ENCODE peak calls at places on chromosomes 6 and 20, in eight cellular contexts. One of them, this sample, is unnamed.

GRCh38 chr20:32792316-32792715 is 27.4 kb upstream of the MAPRE1 start:
- DNase-seq in GM23338: peak; percentile 56
- DNase-seq in neural progenitor cell: peak; percentile 77
- DNase-seq in HCT116: no peak
- DNase-seq in OCI-LY7: no peak
- DNase-seq in MM.1S: no peak
- DNase-seq in SK-N-SH: no peak
- DNase-seq in PC-3: no peak
- DNase-seq in this sample: peak; percentile 4

GRCh38 chr6:92122746-92123145 is 1296.6 kb downstream of the EPHA7 start:
- DNase-seq in GM23338: peak; percentile 59
- DNase-seq in neural progenitor cell: peak; percentile 25
- DNase-seq in HCT116: no peak
- DNase-seq in OCI-LY7: peak; percentile 6
- DNase-seq in MM.1S: peak; percentile 13
- DNase-seq in SK-N-SH: peak; percentile 11
- DNase-seq in PC-3: peak; percentile 31
- DNase-seq in this sample: no peak

GRCh38 chr6:107185570-107185969 is 70.3 kb upstream of the BEND3 start:
- DNase-seq in GM23338: peak; percentile 63
- DNase-seq in neural progenitor cell: peak; percentile 62
- DNase-seq in HCT116: no peak
- DNase-seq in OCI-LY7: no peak
- DNase-seq in MM.1S: no peak
- DNase-seq in SK-N-SH: peak; percentile 41
- DNase-seq in PC-3: peak; percentile 8
- DNase-seq in this sample: peak; percentile 12

GRCh38 chr20:19944772-19945459 is 72.2 kb upstream of the NAA20 start:
- DNase-seq in GM23338: no peak
- DNase-seq in neural progenitor cell: no peak
- DNase-seq in HCT116: no peak
- DNase-seq in OCI-LY7: no peak
- DNase-seq in MM.1S: no peak
- DNase-seq in SK-N-SH: no peak
- DNase-seq in PC-3: no peak
- DNase-seq in this sample: peak; percentile 26

GRCh38 chr6:27575594-27576361 is 102.9 kb upstream of the ZNF184 start:
- DNase-seq in GM23338: peak; percentile 65
- DNase-seq in neural progenitor cell: no peak
- DNase-seq in HCT116: peak; percentile 41
- DNase-seq in OCI-LY7: no peak
- DNase-seq in MM.1S: no peak
- DNase-seq in SK-N-SH: no peak
- DNase-seq in PC-3: peak; percentile 79
- DNase-seq in this sample: no peak

GRCh38 chr6:26125015-26125690 is 37.9 kb downstream of the HFE start:
- DNase-seq in GM23338: no peak
- DNase-seq in neural progenitor cell: peak; percentile 16
- DNase-seq in HCT116: no peak
- DNase-seq in OCI-LY7: peak; percentile 74
- DNase-seq in MM.1S: peak; percentile 56
- DNase-seq in SK-N-SH: no peak
- DNase-seq in PC-3: peak; percentile 33
- DNase-seq in this sample: peak; percentile 53

GRCh38 chr6:137497722-137498463 is 3.7 kb upstream of the OLIG3 start:
- DNase-seq in GM23338: peak; percentile 73
- DNase-seq in neural progenitor cell: peak; percentile 58
- DNase-seq in HCT116: no peak
- DNase-seq in OCI-LY7: no peak
- DNase-seq in MM.1S: no peak
- DNase-seq in SK-N-SH: no peak
- DNase-seq in PC-3: no peak
- DNase-seq in this sample: no peak

GRCh38 chr6:35230498-35230897 is 16.7 kb downstream of the SCUBE3 start:
- DNase-seq in GM23338: no peak
- DNase-seq in neural progenitor cell: no peak
- DNase-seq in HCT116: no peak
- DNase-seq in OCI-LY7: no peak
- DNase-seq in MM.1S: no peak
- DNase-seq in SK-N-SH: no peak
- DNase-seq in PC-3: no peak
- DNase-seq in this sample: no peak

GRCh38 chr6:111852704-111853103 is 20.5 kb downstream of the FYN start:
- DNase-seq in GM23338: no peak
- DNase-seq in neural progenitor cell: no peak
- DNase-seq in HCT116: no peak
- DNase-seq in OCI-LY7: no peak
- DNase-seq in MM.1S: no peak
- DNase-seq in SK-N-SH: no peak
- DNase-seq in PC-3: peak; percentile 11
- DNase-seq in this sample: peak; percentile 74

GRCh38 chr6:131894735-131895424 is 56.3 kb downstream of the CCN2 start:
- DNase-seq in GM23338: no peak
- DNase-seq in neural progenitor cell: no peak
- DNase-seq in HCT116: no peak
- DNase-seq in OCI-LY7: no peak
- DNase-seq in MM.1S: peak; percentile 80
- DNase-seq in SK-N-SH: no peak
- DNase-seq in PC-3: peak; percentile 66
- DNase-seq in this sample: no peak

GRCh38 chr6:144723431-144723830 is 438.3 kb downstream of the UTRN start:
- DNase-seq in GM23338: no peak
- DNase-seq in neural progenitor cell: no peak
- DNase-seq in HCT116: no peak
- DNase-seq in OCI-LY7: no peak
- DNase-seq in MM.1S: no peak
- DNase-seq in SK-N-SH: no peak
- DNase-seq in PC-3: no peak
- DNase-seq in this sample: no peak

GRCh38 chr6:12891595-12891994 is 175.0 kb downstream of the PHACTR1 start:
- DNase-seq in GM23338: no peak
- DNase-seq in neural progenitor cell: no peak
- DNase-seq in HCT116: no peak
- DNase-seq in OCI-LY7: no peak
- DNase-seq in MM.1S: no peak
- DNase-seq in SK-N-SH: no peak
- DNase-seq in PC-3: no peak
- DNase-seq in this sample: no peak

GRCh38 chr20:59823860-59824259 is 109.6 kb downstream of the SYCP2 start:
- DNase-seq in GM23338: no peak
- DNase-seq in neural progenitor cell: no peak
- DNase-seq in HCT116: no peak
- DNase-seq in OCI-LY7: no peak
- DNase-seq in MM.1S: no peak
- DNase-seq in SK-N-SH: peak; percentile 6
- DNase-seq in PC-3: no peak
- DNase-seq in this sample: no peak

GRCh38 chr6:156686940-156687874 is 90.0 kb upstream of the ARID1B start:
- DNase-seq in GM23338: peak; percentile 72
- DNase-seq in neural progenitor cell: peak; percentile 89
- DNase-seq in HCT116: peak; percentile 40
- DNase-seq in OCI-LY7: peak; percentile 89
- DNase-seq in MM.1S: peak; percentile 61
- DNase-seq in SK-N-SH: peak; percentile 97
- DNase-seq in PC-3: peak; percentile 73
- DNase-seq in this sample: peak; percentile 93

GRCh38 chr20:46350201-46350985 is 42.1 kb upstream of the CDH22 start:
- DNase-seq in GM23338: peak; percentile 37
- DNase-seq in neural progenitor cell: peak; percentile 60
- DNase-seq in HCT116: no peak
- DNase-seq in OCI-LY7: peak; percentile 50
- DNase-seq in MM.1S: no peak
- DNase-seq in SK-N-SH: no peak
- DNase-seq in PC-3: peak; percentile 40
- DNase-seq in this sample: peak; percentile 89

GRCh38 chr6:2468601-2468955 is 223.2 kb upstream of the GMDS start:
- DNase-seq in GM23338: no peak
- DNase-seq in neural progenitor cell: no peak
- DNase-seq in HCT116: no peak
- DNase-seq in OCI-LY7: no peak
- DNase-seq in MM.1S: no peak
- DNase-seq in SK-N-SH: no peak
- DNase-seq in PC-3: no peak
- DNase-seq in this sample: no peak

GRCh38 chr6:137707590-137708360 is 159.3 kb upstream of the TNFAIP3 start:
- DNase-seq in GM23338: peak; percentile 80
- DNase-seq in neural progenitor cell: peak; percentile 78
- DNase-seq in HCT116: peak; percentile 69
- DNase-seq in OCI-LY7: peak; percentile 87
- DNase-seq in MM.1S: peak; percentile 97
- DNase-seq in SK-N-SH: peak; percentile 45
- DNase-seq in PC-3: peak; percentile 73
- DNase-seq in this sample: peak; percentile 86

GRCh38 chr6:151067684-151068596 is 171.8 kb upstream of the AKAP12 start:
- DNase-seq in GM23338: no peak
- DNase-seq in neural progenitor cell: no peak
- DNase-seq in HCT116: peak; percentile 98
- DNase-seq in OCI-LY7: no peak
- DNase-seq in MM.1S: no peak
- DNase-seq in SK-N-SH: no peak
- DNase-seq in PC-3: peak; percentile 97
- DNase-seq in this sample: peak; percentile 95

GRCh38 chr6:169159331-169159730 is 94.3 kb downstream of the THBS2 start:
- DNase-seq in GM23338: no peak
- DNase-seq in neural progenitor cell: no peak
- DNase-seq in HCT116: no peak
- DNase-seq in OCI-LY7: no peak
- DNase-seq in MM.1S: no peak
- DNase-seq in SK-N-SH: no peak
- DNase-seq in PC-3: no peak
- DNase-seq in this sample: no peak

GRCh38 chr6:35586542-35586941 is 73.8 kb upstream of the TULP1 start:
- DNase-seq in GM23338: no peak
- DNase-seq in neural progenitor cell: no peak
- DNase-seq in HCT116: no peak
- DNase-seq in OCI-LY7: no peak
- DNase-seq in MM.1S: no peak
- DNase-seq in SK-N-SH: no peak
- DNase-seq in PC-3: no peak
- DNase-seq in this sample: peak; percentile 57

GRCh38 chr6:25010917-25011625 is 75.3 kb upstream of the RIPOR2 start:
- DNase-seq in GM23338: no peak
- DNase-seq in neural progenitor cell: no peak
- DNase-seq in HCT116: no peak
- DNase-seq in OCI-LY7: no peak
- DNase-seq in MM.1S: no peak
- DNase-seq in SK-N-SH: no peak
- DNase-seq in PC-3: peak; percentile 65
- DNase-seq in this sample: peak; percentile 71
- H3K4me2 ChIP-seq in GM23338: no peak overlapping the region
- H3K4me2 ChIP-seq in neural progenitor cell: no peak overlapping the region
- H3K4me2 ChIP-seq in HCT116: no peak overlapping the region
- H3K4me2 ChIP-seq in OCI-LY7: no peak overlapping the region
- H3K4me2 ChIP-seq in MM.1S: no peak overlapping the region
- H3K4me2 ChIP-seq in SK-N-SH: peak overlapping the region; percentile 39
- H3K4me2 ChIP-seq in PC-3: peak overlapping the region; percentile 14
- H3K4me2 ChIP-seq in this sample: peak overlapping the region; percentile 27

DNA sequence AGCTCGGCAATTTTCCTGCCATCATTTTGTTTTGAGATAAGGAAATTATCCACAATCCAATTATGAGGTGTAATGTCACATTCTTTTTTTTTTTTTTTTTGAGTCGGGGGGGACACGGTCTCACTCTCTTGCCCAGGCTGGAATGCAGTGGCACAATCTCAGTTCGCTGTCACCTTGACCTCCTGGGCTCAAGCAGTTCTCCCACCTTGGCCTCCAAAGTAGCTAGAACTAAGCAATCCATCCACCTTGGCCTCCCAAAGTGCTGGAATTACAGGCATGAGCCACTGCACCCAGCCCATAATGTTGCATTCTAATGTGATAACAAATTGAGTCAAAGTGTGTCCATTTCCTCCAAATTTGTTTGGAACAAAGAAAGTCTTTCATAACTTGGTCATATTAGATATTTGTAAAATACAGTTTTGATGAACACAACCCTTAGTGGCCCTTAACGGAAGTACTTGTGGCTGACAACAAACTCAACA is 144.1 kb upstream of the AFDN start:
- DNase-seq in GM23338: no peak
- DNase-seq in neural progenitor cell: no peak
- DNase-seq in HCT116: no peak
- DNase-seq in OCI-LY7: no peak
- DNase-seq in MM.1S: no peak
- DNase-seq in SK-N-SH: no peak
- DNase-seq in PC-3: no peak
- DNase-seq in this sample: no peak
- H3K4me1 ChIP-seq in GM23338: peaks cover 17% of the 10 kb centered on the region
- H3K4me1 ChIP-seq in neural progenitor cell: peaks cover 27% of the 10 kb centered on the region
- H3K4me1 ChIP-seq in HCT116: peaks cover 37% of the 10 kb centered on the region
- H3K4me1 ChIP-seq in OCI-LY7: no peaks in the 10 kb centered on the region
- H3K4me1 ChIP-seq in MM.1S: no peaks in the 10 kb centered on the region
- H3K4me1 ChIP-seq in SK-N-SH: no peaks in the 10 kb centered on the region
- H3K4me1 ChIP-seq in PC-3: peaks cover 17% of the 10 kb centered on the region
- H3K4me1 ChIP-seq in this sample: no peaks in the 10 kb centered on the region

DNA sequence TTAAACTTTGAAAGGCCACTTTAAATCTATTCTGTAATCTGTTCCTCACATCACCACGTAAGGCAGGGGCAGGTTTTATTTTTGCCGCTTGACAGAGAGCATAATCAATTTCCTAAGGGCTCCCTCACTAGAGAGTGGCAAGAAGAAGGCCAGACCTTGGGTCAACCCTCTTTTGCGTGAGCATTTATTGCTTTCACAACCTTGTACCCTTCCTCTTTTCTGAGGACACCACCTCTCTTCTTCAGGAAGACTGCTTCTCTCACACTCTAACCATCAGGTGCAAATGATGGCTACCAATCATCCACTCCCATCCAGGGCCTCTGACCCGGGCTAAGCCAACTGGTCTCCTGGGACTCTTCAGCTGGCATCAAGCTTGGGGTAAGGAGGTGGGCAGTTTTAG is 25.2 kb upstream of the QKI start:
- DNase-seq in GM23338: no peak
- DNase-seq in neural progenitor cell: no peak
- DNase-seq in HCT116: no peak
- DNase-seq in OCI-LY7: no peak
- DNase-seq in MM.1S: no peak
- DNase-seq in SK-N-SH: no peak
- DNase-seq in PC-3: no peak
- DNase-seq in this sample: no peak
- TF ChIP-seq EZH2phosphoT487 in GM23338: no peak
- TF ChIP-seq EZH2phosphoT487 in neural progenitor cell: no peak
- TF ChIP-seq EZH2phosphoT487 in HCT116: no peak
- TF ChIP-seq EZH2phosphoT487 in OCI-LY7: no peak
- TF ChIP-seq EZH2phosphoT487 in MM.1S: no peak
- TF ChIP-seq EZH2phosphoT487 in SK-N-SH: no peak
- TF ChIP-seq EZH2phosphoT487 in PC-3: no peak
- TF ChIP-seq EZH2phosphoT487 in this sample: no peak

DNA sequence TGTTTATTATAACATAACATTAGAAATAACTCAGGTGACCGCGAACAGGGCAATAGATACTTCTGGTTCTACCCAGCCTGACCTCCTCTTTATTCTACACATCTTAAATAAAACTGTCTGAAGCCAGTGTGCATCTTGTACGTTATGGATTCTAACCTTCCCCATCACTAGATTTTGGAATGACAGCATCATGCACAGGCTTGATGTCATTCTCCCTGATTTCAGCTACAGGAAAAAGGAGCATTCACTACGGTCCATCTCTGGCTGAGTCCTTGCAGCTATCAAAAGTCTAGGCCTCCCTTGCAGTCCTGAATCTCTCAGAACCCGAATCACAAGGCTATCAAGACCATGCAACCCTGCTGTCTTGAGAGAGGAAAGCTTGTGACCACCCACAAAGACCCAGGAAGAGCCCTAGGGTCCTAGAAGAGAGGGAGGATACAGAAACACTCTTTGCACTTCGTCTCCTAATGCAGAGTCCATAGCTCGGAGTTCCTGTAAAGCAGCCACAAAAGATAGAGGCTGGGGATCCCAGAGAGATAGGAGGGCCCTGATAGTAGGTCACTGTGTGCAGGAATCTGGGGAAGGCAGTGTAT is 845 bp downstream of the HLA-DPA1 start:
- DNase-seq in GM23338: no peak
- DNase-seq in neural progenitor cell: no peak
- DNase-seq in HCT116: no peak
- DNase-seq in OCI-LY7: peak; percentile 42
- DNase-seq in MM.1S: no peak
- DNase-seq in SK-N-SH: no peak
- DNase-seq in PC-3: no peak
- DNase-seq in this sample: no peak
- H3K4me2 ChIP-seq in GM23338: no peak overlapping the region
- H3K4me2 ChIP-seq in neural progenitor cell: no peak overlapping the region
- H3K4me2 ChIP-seq in HCT116: no peak overlapping the region
- H3K4me2 ChIP-seq in OCI-LY7: peak overlapping the region; percentile 84
- H3K4me2 ChIP-seq in MM.1S: peak overlapping the region; percentile 61
- H3K4me2 ChIP-seq in SK-N-SH: no peak overlapping the region
- H3K4me2 ChIP-seq in PC-3: no peak overlapping the region
- H3K4me2 ChIP-seq in this sample: no peak overlapping the region

This sample was measured in GM23248.